ENCODE peak calls at places on chromosomes 12 and 14, in six cellular contexts. H is PC-9; V is sigmoid colon; A is ovary; E is tibial nerve; U is CD8-positive, alpha-beta T cell. J is an unnamed sample.

GRCh38 chr14:95841680-95842079 is 35.0 kb upstream of the TUNAR start:
- DNase-seq in E (no peak), V (no peak), U (no peak), H (no peak), A (no peak), J (no peak)

GRCh38 chr14:52124791-52125661 is 56.2 kb upstream of the NID2 start:
- DNase-seq in E (no peak), V (no peak), U (no peak), A (no peak), H (peak; percentile 63), J (no peak)

GRCh38 chr12:31732926-31733548 is 4.2 kb upstream of the AMN1 start:
- DNase-seq in V (no peak), H (peak; percentile 78), E (no peak), A (no peak), U (no peak), J (no peak)

GRCh38 chr12:108895220-108895802 is 15.4 kb downstream of the DAO start:
- DNase-seq in E (no peak), U (no peak), H (no peak), A (no peak), V (no peak), J (no peak)

GRCh38 chr12:121577443-121578180 is 3.2 kb downstream of the KDM2B start:
- DNase-seq in U (no peak), V (no peak), A (peak; percentile 38), H (no peak), E (no peak), J (no peak)

GRCh38 chr14:103186894-103187586 is 63.8 kb downstream of the TNFAIP2 start:
- DNase-seq in U (no peak), E (no peak), V (peak; percentile 53), H (no peak), A (no peak), J (no peak)

GRCh38 chr14:99730876-99731351 is 46.8 kb downstream of the CYP46A1 start:
- DNase-seq in A (peak; percentile 30), H (no peak), V (peak; percentile 71), E (peak; percentile 12), U (no peak), J (peak; percentile 5)

GRCh38 chr14:48693793-48694192 is 892.4 kb downstream of the RPS29 start:
- DNase-seq in H (no peak), E (no peak), A (no peak), U (no peak), V (no peak), J (no peak)

GRCh38 chr12:128820723-128821432 is 2.9 kb downstream of the SLC15A4 start:
- DNase-seq in A (no peak), E (no peak), V (peak; percentile 74), U (no peak), H (no peak), J (no peak)

GRCh38 chr12:133105620-133106019 is 24.5 kb downstream of the ZNF891 start:
- DNase-seq in V (no peak), H (no peak), E (no peak), A (no peak), U (no peak), J (no peak)

GRCh38 chr12:133108150-133108549 is 21.9 kb downstream of the ZNF891 start:
- DNase-seq in E (no peak), V (no peak), U (no peak), H (no peak), A (no peak), J (no peak)

GRCh38 chr12:133106253-133106652 is 23.8 kb downstream of the ZNF891 start:
- DNase-seq in U (no peak), A (no peak), H (no peak), V (no peak), E (no peak), J (no peak)

DNA sequence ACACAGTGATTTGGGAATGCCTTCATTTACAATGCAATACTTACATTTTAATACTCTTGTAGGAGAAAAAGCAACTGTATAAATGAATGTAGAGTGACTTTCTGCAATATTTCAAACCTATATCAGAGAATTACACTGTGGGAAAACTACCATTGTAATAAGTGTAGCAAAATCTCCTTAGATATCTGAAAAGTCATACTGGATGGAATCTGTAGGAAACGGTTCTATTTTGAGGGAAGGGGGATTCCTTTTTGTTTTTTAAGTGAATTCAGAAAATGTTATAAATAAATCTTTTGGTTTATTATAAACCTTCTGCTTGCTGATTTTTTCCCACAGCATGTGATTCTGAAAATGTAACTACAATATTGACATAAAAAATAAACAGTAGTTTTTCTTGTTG is 23.0 kb downstream of the ZNF891 start:
- DNase-seq in U (no peak), V (no peak), A (no peak), H (no peak), E (no peak), J (no peak)
- H3K9me3 ChIP-seq in U (peaks cover 72% of the 10 kb centered on the region), V (peaks cover 96% of the 10 kb centered on the region), A (peaks cover 60% of the 10 kb centered on the region), H (peaks cover 79% of the 10 kb centered on the region), E (peaks cover 46% of the 10 kb centered on the region), J (peaks cover 59% of the 10 kb centered on the region)

GRCh38 chr14:71169028-71169427 is 261.8 kb downstream of the PCNX1 start:
- DNase-seq in A (no peak), E (no peak), V (no peak), U (no peak), H (no peak), J (no peak)

GRCh38 chr14:71165650-71166049 is 258.4 kb downstream of the PCNX1 start:
- DNase-seq in H (no peak), E (no peak), A (no peak), U (no peak), V (no peak), J (no peak)

GRCh38 chr14:71166434-71166833 is 259.2 kb downstream of the PCNX1 start:
- DNase-seq in U (no peak), V (no peak), E (no peak), H (no peak), A (no peak), J (no peak)

GRCh38 chr14:71169861-71170260 is 262.6 kb downstream of the PCNX1 start:
- DNase-seq in A (no peak), H (no peak), U (no peak), V (no peak), E (no peak), J (no peak)

DNA sequence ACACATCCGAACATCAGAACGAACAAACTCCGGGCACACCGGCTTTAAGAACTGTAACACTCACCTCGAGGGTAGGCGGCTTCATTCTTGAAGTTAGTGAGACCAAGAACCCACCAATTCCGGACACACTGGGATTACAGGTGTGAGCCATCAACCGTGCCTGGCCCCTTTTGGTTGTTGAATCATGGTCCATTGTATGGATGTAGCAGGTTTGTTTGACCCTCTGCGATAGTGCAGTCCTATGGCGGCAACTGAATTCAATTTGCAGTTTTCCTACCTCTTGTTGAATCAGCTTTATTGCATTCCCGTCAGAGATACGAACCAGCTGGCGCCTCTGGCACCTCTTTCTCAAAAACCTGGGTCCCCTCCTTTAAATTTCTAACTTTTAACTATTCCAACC is 261.3 kb downstream of the PCNX1 start:
- DNase-seq in V (no peak), E (no peak), A (no peak), U (no peak), H (no peak), J (no peak)
- H3K9me3 ChIP-seq in V (no peaks in the 10 kb centered on the region), E (no peaks in the 10 kb centered on the region), A (no peaks in the 10 kb centered on the region), U (no peaks in the 10 kb centered on the region), H (no peaks in the 10 kb centered on the region), J (no peaks in the 10 kb centered on the region)

GRCh38 chr14:18688346-18688745 is 87.4 kb downstream of the OR11H12 start:
- DNase-seq in H (no peak), E (no peak), U (no peak), V (no peak), A (no peak), J (no peak)
- H3K9me3 ChIP-seq in H (no peaks in the 10 kb centered on the region), E (no peaks in the 10 kb centered on the region), U (no peaks in the 10 kb centered on the region), V (no peaks in the 10 kb centered on the region), A (no peaks in the 10 kb centered on the region), J (no peaks in the 10 kb centered on the region)

GRCh38 chr14:105852378-105853088 is 326.1 kb downstream of the TMEM121 start:
- DNase-seq in U (no peak), E (no peak), V (no peak), A (peak; percentile 4), H (no peak), J (peak; percentile 6)
- H3K9me3 ChIP-seq in U (no peaks in the 10 kb centered on the region), E (no peaks in the 10 kb centered on the region), V (no peaks in the 10 kb centered on the region), A (no peaks in the 10 kb centered on the region), H (no peaks in the 10 kb centered on the region), J (no peaks in the 10 kb centered on the region)

DNA sequence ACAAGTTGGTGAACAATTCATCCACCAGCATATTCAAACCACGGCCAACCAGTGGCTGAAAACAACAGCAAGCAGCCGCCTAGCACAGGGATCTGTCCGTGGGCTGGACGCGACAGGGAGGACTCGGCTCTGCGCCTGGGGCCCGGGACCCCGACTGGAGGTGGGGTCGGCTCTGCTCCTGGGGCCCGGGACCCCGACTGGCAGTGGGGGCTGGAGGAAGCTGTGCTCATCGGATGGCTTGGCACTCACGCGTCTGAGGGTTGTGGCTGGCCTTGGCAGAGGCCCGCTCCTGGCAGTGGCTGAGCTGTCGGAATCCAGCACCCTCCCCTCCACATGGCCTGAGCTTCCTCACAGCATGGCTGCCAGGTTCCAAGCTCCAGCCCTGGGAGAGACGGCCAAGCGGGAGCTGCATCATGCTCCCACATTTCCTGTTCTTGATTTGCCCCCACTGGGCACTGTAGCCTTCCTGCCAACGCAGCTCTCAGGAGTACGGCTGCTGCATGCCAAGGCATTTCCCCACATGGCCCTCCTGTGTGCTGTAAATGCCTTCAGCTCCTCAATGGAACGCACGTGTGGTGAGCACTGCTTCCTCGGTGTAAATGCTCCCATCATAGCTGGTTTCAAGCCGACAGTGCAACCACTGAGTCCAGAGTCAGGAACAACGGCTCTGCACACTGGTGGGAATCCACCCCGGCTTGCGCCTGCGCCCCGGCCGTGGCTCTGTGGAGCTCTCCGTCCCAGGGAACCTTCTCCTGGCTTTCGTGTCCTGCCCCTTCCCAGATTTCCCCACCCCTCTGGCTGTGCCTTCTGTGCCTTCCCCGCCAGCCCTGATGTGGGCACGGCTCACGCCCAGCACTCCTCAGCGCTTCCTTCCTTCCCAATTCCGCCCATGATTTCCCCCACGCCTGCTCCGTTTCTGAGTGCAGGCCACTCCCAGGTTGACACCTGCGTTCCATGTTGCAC is 7.3 kb upstream of the GALNT9 start:
- DNase-seq in V (no peak), E (no peak), H (no peak), A (no peak), U (no peak), J (no peak)
- H3K9me3 ChIP-seq in V (no peaks in the 10 kb centered on the region), E (no peaks in the 10 kb centered on the region), H (no peaks in the 10 kb centered on the region), A (no peaks in the 10 kb centered on the region), U (no peaks in the 10 kb centered on the region), J (no peaks in the 10 kb centered on the region)

DNA sequence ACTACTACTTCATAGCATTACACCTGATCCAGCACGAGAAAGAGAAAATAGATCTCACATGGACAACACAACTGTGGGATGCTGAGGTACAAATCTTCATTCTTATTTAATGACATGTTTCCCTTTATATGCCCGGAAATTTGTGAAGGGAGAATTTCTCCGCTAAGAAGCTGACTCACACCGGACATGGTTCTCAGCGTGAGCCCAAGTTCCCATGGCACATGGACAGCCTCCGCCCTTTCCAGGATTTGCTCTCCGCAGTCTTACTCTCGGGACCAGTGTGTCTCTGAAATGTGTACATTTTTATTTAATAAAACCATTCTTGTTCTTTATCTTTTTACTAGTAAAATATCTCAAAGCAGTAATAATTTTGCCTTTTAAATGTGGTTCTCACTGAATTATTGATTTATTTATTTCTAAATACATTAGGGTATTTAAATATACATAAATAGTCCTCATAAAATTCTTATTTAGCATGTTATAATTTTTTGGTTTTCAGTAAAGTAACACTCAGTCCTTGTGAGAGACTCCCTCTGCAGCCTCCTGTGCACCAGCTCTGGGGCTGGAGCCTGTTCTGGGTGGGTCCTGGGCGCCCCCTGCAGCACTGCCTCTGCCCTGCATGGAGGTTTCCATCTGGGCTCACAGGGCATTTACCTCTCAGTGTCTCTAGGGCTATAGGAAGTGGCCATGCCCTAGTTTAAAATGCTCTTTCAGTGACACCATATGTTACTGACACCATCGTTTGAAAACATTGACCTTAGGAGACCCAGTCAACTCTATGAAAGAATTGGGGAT is 1155.0 kb downstream of the TMEM121 start:
- DNase-seq in E (no peak), A (no peak), U (no peak), H (no peak), V (no peak), J (no peak)
- H3K9me3 ChIP-seq in E (no peaks in the 10 kb centered on the region), A (no peaks in the 10 kb centered on the region), U (no peaks in the 10 kb centered on the region), H (no peaks in the 10 kb centered on the region), V (no peaks in the 10 kb centered on the region), J (no peaks in the 10 kb centered on the region)

J was measured in T-helper 17 cell.